ENCODE peak calls at places on chromosomes 6 and 20, in four cellular contexts. One of them, this sample, is unnamed.

GRCh38 chr6:6366778-6367177 is 46.3 kb upstream of the F13A1 start:
- DNase-seq in astrocyte: no peak
- DNase-seq in MM.1S: no peak
- DNase-seq in fibroblast of lung: no peak
- DNase-seq in this sample: no peak

GRCh38 chr6:74596586-74596985 is 609.3 kb downstream of the COL12A1 start:
- DNase-seq in fibroblast of lung: no peak
- DNase-seq in astrocyte: peak; percentile 56
- DNase-seq in MM.1S: no peak
- DNase-seq in this sample: no peak

GRCh38 chr6:20605061-20605460 is 70.8 kb downstream of the CDKAL1 start:
- DNase-seq in MM.1S: no peak
- DNase-seq in fibroblast of lung: no peak
- DNase-seq in astrocyte: no peak
- DNase-seq in this sample: no peak

GRCh38 chr6:63785006-63785405 is 149.4 kb downstream of the PHF3 start:
- DNase-seq in astrocyte: no peak
- DNase-seq in MM.1S: no peak
- DNase-seq in fibroblast of lung: no peak
- DNase-seq in this sample: no peak

GRCh38 chr20:6395695-6396094 is 272.9 kb upstream of the FERMT1 start:
- DNase-seq in MM.1S: no peak
- DNase-seq in astrocyte: peak; percentile 10
- DNase-seq in fibroblast of lung: peak; percentile 25
- DNase-seq in this sample: no peak

GRCh38 chr6:34237722-34238506 is 1.2 kb downstream of the HMGA1 start:
- DNase-seq in fibroblast of lung: no peak
- DNase-seq in astrocyte: no peak
- DNase-seq in MM.1S: peak; percentile 82
- DNase-seq in this sample: peak; percentile 63

GRCh38 chr6:26743157-26743821 is 83.7 kb upstream of the ZNF322 start:
- DNase-seq in MM.1S: no peak
- DNase-seq in fibroblast of lung: peak; percentile 38
- DNase-seq in astrocyte: peak; percentile 77
- DNase-seq in this sample: peak; percentile 56

GRCh38 chr6:162719528-162719927 is 8.0 kb downstream of the PRKN start:
- DNase-seq in MM.1S: no peak
- DNase-seq in astrocyte: no peak
- DNase-seq in fibroblast of lung: no peak
- DNase-seq in this sample: no peak

GRCh38 chr20:61066541-61066940 is 185.5 kb upstream of the CDH4 start:
- DNase-seq in MM.1S: no peak
- DNase-seq in fibroblast of lung: no peak
- DNase-seq in astrocyte: no peak
- DNase-seq in this sample: no peak

GRCh38 chr6:14476793-14477531 is 359.4 kb downstream of the CD83 start:
- DNase-seq in fibroblast of lung: peak; percentile 98
- DNase-seq in MM.1S: no peak
- DNase-seq in astrocyte: peak; percentile 96
- DNase-seq in this sample: peak; percentile 91

GRCh38 chr6:153781306-153781705 is 257.7 kb upstream of the OPRM1 start:
- DNase-seq in MM.1S: no peak
- DNase-seq in fibroblast of lung: no peak
- DNase-seq in astrocyte: no peak
- DNase-seq in this sample: no peak

GRCh38 chr6:156851447-156851846 is 74.3 kb downstream of the ARID1B start:
- DNase-seq in astrocyte: no peak
- DNase-seq in MM.1S: peak; percentile 33
- DNase-seq in fibroblast of lung: no peak
- DNase-seq in this sample: no peak

GRCh38 chr20:51217347-51218045 is 194.6 kb upstream of the KCNG1 start:
- DNase-seq in fibroblast of lung: no peak
- DNase-seq in MM.1S: no peak
- DNase-seq in astrocyte: no peak
- DNase-seq in this sample: no peak

GRCh38 chr6:13695217-13695616 is 16.4 kb downstream of the RANBP9 start:
- DNase-seq in astrocyte: peak; percentile 37
- DNase-seq in fibroblast of lung: peak; percentile 25
- DNase-seq in MM.1S: peak; percentile 33
- DNase-seq in this sample: peak; percentile 13

GRCh38 chr6:35343092-35343834 is 905 bp downstream of the PPARD start:
- DNase-seq in astrocyte: peak; percentile 47
- DNase-seq in fibroblast of lung: peak; percentile 38
- DNase-seq in MM.1S: no peak
- DNase-seq in this sample: peak; percentile 34

DNA sequence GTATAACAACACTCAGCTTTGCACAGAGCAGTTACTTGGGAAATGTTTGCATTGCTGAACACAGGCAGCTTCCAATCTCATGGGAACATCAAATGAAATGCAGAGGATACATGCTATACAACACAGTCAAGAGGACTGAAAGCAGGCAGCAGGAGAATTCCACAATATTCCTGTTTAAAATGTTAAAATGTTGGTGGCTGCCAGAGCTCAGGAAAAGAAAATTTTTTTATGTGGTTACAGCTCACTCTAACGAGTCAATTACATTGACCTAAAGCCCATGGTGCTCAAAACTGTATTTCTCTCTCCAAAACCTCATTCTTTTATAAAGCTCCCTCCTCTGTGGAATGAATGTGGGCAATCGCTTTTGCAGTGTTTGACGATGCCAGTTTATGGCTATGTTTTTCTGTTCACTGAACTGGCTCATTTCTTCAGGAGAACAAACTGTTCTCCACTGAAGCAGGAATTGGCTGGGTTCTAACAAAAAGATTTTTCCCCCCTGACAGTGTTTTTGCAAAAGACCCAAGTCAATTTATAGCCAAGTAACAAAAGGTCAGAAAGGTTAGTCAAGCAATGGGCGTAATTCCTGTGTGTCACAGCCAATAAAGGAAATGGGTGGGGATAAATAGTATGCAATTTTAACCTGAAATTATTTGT is 69.0 kb downstream of the ZHX3 start:
- DNase-seq in MM.1S: no peak
- DNase-seq in fibroblast of lung: peak; percentile 97
- DNase-seq in astrocyte: peak; percentile 28
- DNase-seq in this sample: no peak
- TF ChIP-seq EZH2 in MM.1S: no peak
- TF ChIP-seq EZH2 in fibroblast of lung: no peak
- TF ChIP-seq EZH2 in astrocyte: no peak
- TF ChIP-seq EZH2 in this sample: no peak

GRCh38 chr6:133957780-133958242 is 4.8 kb downstream of the TBPL1 start:
- DNase-seq in fibroblast of lung: no peak
- DNase-seq in MM.1S: no peak
- DNase-seq in astrocyte: no peak
- DNase-seq in this sample: no peak
- H3K9ac ChIP-seq in fibroblast of lung: no peak overlapping the region
- H3K9ac ChIP-seq in MM.1S: no peak overlapping the region
- H3K9ac ChIP-seq in astrocyte: no peak overlapping the region
- H3K9ac ChIP-seq in this sample: no peak overlapping the region

GRCh38 chr6:151493495-151494234 is at the start of gene CCDC170:
- DNase-seq in astrocyte: peak; percentile 5
- DNase-seq in fibroblast of lung: no peak
- DNase-seq in MM.1S: peak; percentile 7
- DNase-seq in this sample: peak; percentile 63
- TF ChIP-seq EZH2 in astrocyte: no peak
- TF ChIP-seq EZH2 in fibroblast of lung: no peak
- TF ChIP-seq EZH2 in MM.1S: no peak
- TF ChIP-seq EZH2 in this sample: no peak

GRCh38 chr20:58716476-58717277 is 24.1 kb downstream of the NPEPL1 start:
- DNase-seq in MM.1S: no peak
- DNase-seq in astrocyte: no peak
- DNase-seq in fibroblast of lung: no peak
- DNase-seq in this sample: no peak
- H3K9ac ChIP-seq in MM.1S: no peak overlapping the region
- H3K9ac ChIP-seq in astrocyte: no peak overlapping the region
- H3K9ac ChIP-seq in fibroblast of lung: no peak overlapping the region
- H3K9ac ChIP-seq in this sample: no peak overlapping the region

GRCh38 chr6:1608976-1609661 is 596 bp upstream of the FOXC1 start:
- DNase-seq in MM.1S: no peak
- DNase-seq in astrocyte: no peak
- DNase-seq in fibroblast of lung: no peak
- DNase-seq in this sample: peak; percentile 50

GRCh38 chr6:1609662-1610496 is at the start of gene FOXC1:
- DNase-seq in fibroblast of lung: peak; percentile 91
- DNase-seq in MM.1S: peak; percentile 27
- DNase-seq in astrocyte: peak; percentile 81
- DNase-seq in this sample: peak; percentile 96

GRCh38 chr6:1611322-1611571 is 1.5 kb downstream of the FOXC1 start:
- DNase-seq in MM.1S: no peak
- DNase-seq in fibroblast of lung: peak; percentile 31
- DNase-seq in astrocyte: no peak
- DNase-seq in this sample: peak; percentile 72

GRCh38 chr6:1611572-1612385 is 2.1 kb downstream of the FOXC1 start:
- DNase-seq in astrocyte: peak; percentile 32
- DNase-seq in fibroblast of lung: peak; percentile 60
- DNase-seq in MM.1S: no peak
- DNase-seq in this sample: peak; percentile 60

DNA sequence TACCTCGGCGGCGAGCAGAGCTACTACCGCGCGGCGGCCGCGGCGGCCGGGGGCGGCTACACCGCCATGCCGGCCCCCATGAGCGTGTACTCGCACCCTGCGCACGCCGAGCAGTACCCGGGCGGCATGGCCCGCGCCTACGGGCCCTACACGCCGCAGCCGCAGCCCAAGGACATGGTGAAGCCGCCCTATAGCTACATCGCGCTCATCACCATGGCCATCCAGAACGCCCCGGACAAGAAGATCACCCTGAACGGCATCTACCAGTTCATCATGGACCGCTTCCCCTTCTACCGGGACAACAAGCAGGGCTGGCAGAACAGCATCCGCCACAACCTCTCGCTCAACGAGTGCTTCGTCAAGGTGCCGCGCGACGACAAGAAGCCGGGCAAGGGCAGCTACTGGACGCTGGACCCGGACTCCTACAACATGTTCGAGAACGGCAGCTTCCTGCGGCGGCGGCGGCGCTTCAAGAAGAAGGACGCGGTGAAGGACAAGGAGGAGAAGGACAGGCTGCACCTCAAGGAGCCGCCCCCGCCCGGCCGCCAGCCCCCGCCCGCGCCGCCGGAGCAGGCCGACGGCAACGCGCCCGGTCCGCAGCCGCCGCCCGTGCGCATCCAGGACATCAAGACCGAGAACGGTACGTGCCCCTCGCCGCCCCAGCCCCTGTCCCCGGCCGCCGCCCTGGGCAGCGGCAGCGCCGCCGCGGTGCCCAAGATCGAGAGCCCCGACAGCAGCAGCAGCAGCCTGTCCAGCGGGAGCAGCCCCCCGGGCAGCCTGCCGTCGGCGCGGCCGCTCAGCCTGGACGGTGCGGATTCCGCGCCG is 994 bp downstream of the FOXC1 start:
- DNase-seq in fibroblast of lung: peak; percentile 36
- DNase-seq in astrocyte: peak; percentile 32
- DNase-seq in MM.1S: no peak
- DNase-seq in this sample: peak; percentile 71
- TF ChIP-seq EZH2 in fibroblast of lung: no peak
- TF ChIP-seq EZH2 in astrocyte: peak; percentile 60
- TF ChIP-seq EZH2 in MM.1S: no peak
- TF ChIP-seq EZH2 in this sample: no peak

DNA sequence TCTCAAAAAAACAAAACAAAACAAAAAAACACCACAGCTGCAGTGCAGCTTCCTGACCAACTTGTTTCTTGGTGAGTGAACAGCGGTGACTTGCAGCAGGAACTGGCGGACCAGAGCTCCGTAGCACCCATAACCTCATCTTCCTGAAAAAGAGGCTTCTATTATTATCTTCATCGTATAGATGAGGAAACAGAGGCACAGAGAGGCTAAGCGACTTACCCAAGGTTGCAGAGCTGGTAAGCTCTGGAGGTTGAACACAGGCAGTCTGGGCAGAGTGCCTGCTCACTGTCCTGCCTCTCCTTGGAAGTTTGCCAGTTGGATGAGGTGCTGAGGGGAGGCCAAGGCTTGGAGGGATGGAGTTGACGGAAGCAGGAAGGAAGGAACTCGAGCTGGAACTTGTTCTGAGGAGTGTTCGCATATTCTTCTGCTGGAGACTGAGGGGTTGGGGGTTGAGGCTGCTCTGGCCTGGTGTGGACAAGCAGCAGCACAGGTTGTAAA is 47.9 kb upstream of the CCDC167 start:
- DNase-seq in astrocyte: peak; percentile 61
- DNase-seq in fibroblast of lung: peak; percentile 76
- DNase-seq in MM.1S: no peak
- DNase-seq in this sample: peak; percentile 53
- H3K9ac ChIP-seq in astrocyte: no peak overlapping the region
- H3K9ac ChIP-seq in fibroblast of lung: no peak overlapping the region
- H3K9ac ChIP-seq in MM.1S: no peak overlapping the region
- H3K9ac ChIP-seq in this sample: no peak overlapping the region

GRCh38 chr6:133889557-133890301 is 816 bp downstream of the TCF21 start:
- DNase-seq in astrocyte: no peak
- DNase-seq in MM.1S: no peak
- DNase-seq in fibroblast of lung: peak; percentile 76
- DNase-seq in this sample: peak; percentile 62
- TF ChIP-seq EZH2 in astrocyte: peak; percentile 97
- TF ChIP-seq EZH2 in MM.1S: no peak
- TF ChIP-seq EZH2 in fibroblast of lung: no peak
- TF ChIP-seq EZH2 in this sample: no peak

GRCh38 chr6:28880894-28881780 is 42.6 kb downstream of the TRIM27 start:
- DNase-seq in MM.1S: peak; percentile 22
- DNase-seq in fibroblast of lung: peak; percentile 80
- DNase-seq in astrocyte: peak; percentile 34
- DNase-seq in this sample: peak; percentile 70

GRCh38 chr6:28880519-28880893 is 43.3 kb downstream of the TRIM27 start:
- DNase-seq in astrocyte: no peak
- DNase-seq in MM.1S: no peak
- DNase-seq in fibroblast of lung: no peak
- DNase-seq in this sample: no peak

GRCh38 chr6:28875348-28875747 is 48.4 kb downstream of the TRIM27 start:
- DNase-seq in astrocyte: no peak
- DNase-seq in fibroblast of lung: no peak
- DNase-seq in MM.1S: peak; percentile 13
- DNase-seq in this sample: no peak

GRCh38 chr6:28871335-28872156 is 52.2 kb downstream of the TRIM27 start:
- DNase-seq in MM.1S: no peak
- DNase-seq in astrocyte: no peak
- DNase-seq in fibroblast of lung: no peak
- DNase-seq in this sample: no peak

GRCh38 chr6:28876702-28877101 is 47.1 kb downstream of the TRIM27 start:
- DNase-seq in fibroblast of lung: no peak
- DNase-seq in astrocyte: no peak
- DNase-seq in MM.1S: peak; percentile 55
- DNase-seq in this sample: no peak
- H3K9ac ChIP-seq in fibroblast of lung: no peak overlapping the region
- H3K9ac ChIP-seq in astrocyte: no peak overlapping the region
- H3K9ac ChIP-seq in MM.1S: no peak overlapping the region
- H3K9ac ChIP-seq in this sample: no peak overlapping the region